ENCODE peak calls at places on chromosomes 12 and 14, in nine cellular contexts. T, V, M, R, C, D, Q, J and O are unnamed samples.

GRCh38 chr12:60100852-60101251 is 505.0 kb downstream of the SLC16A7 start:
- DNase-seq in T (no peak), V (no peak), M (no peak), R (no peak), C (no peak), D (peak), Q (no peak), J (no peak), O (no peak)

GRCh38 chr12:122976648-122976975 is 1.6 kb downstream of the OGFOD2 start:
- DNase-seq in T (no peak), V (no peak), M (no peak), R (no peak), C (no peak), D (no peak), Q (no peak), J (no peak), O (no peak)

GRCh38 chr14:92692822-92693226 is 55.6 kb downstream of the LGMN start:
- DNase-seq in T (no peak), V (no peak), M (peak), R (no peak), C (peak), D (peak), Q (no peak), J (no peak), O (no peak)

GRCh38 chr14:104085032-104085888 is at the start of gene ASPG:
- DNase-seq in T (peak), V (peak), M (no peak), R (no peak), C (no peak), D (no peak), Q (no peak), J (peak), O (peak)

GRCh38 chr12:26121841-26122680 is 2.8 kb downstream of the BHLHE41 start:
- DNase-seq in T (peak), V (peak), M (peak), R (no peak), C (no peak), D (no peak), Q (no peak), J (no peak), O (peak)

GRCh38 chr14:99125113-99125512 is 146.9 kb downstream of the BCL11B start:
- DNase-seq in T (no peak), V (no peak), M (no peak), R (no peak), C (no peak), D (no peak), Q (peak), J (no peak), O (no peak)

GRCh38 chr14:56300495-56300894 is 182.3 kb downstream of the PELI2 start:
- DNase-seq in T (no peak), V (no peak), M (no peak), R (no peak), C (no peak), D (no peak), Q (no peak), J (no peak), O (no peak)

GRCh38 chr12:66716522-66716921 is 37.6 kb upstream of the GRIP1 start:
- DNase-seq in T (no peak), V (no peak), M (no peak), R (no peak), C (no peak), D (no peak), Q (no peak), J (no peak), O (no peak)

GRCh38 chr12:129635003-129635685 is 268.7 kb downstream of the TMEM132D start:
- DNase-seq in T (peak), V (peak), M (no peak), R (no peak), C (no peak), D (no peak), Q (no peak), J (no peak), O (no peak)

GRCh38 chr12:11797317-11797913 is 147.9 kb downstream of the ETV6 start:
- DNase-seq in T (no peak), V (no peak), M (peak), R (no peak), C (no peak), D (no peak), Q (no peak), J (no peak), O (no peak)

GRCh38 chr12:64701283-64701682 is 57.9 kb downstream of the GNS start:
- DNase-seq in T (no peak), V (no peak), M (no peak), R (no peak), C (no peak), D (no peak), Q (no peak), J (no peak), O (no peak)

GRCh38 chr12:9048930-9049329 is 59.6 kb downstream of the KLRG1 start:
- DNase-seq in T (no peak), V (no peak), M (no peak), R (no peak), C (no peak), D (no peak), Q (no peak), J (no peak), O (no peak)